ENCODE peak calls at places on chromosomes 1 and 21, in eight cellular contexts. B is RWPE1, I is omental fat pad, R is astrocyte of the spinal cord, A is colonic mucosa, T is foreskin keratinocyte, Q is GM20000, U is heart right ventricle. K is an unnamed sample.

GRCh38 chr1:219119839-219120238 is 53.8 kb upstream of the LYPLAL1 start:
- DNase-seq in A (no peak), R (no peak), T (no peak), I (no peak), Q (no peak), U (no peak), B (no peak), K (no peak)

GRCh38 chr1:11806307-11806936 is 431 bp downstream of the CLCN6 start:
- DNase-seq in Q (no peak), T (no peak), A (peak), U (peak), R (no peak), I (no peak), B (peak), K (no peak)

GRCh38 chr1:85992756-85993155 is 163.8 kb downstream of the COL24A1 start:
- DNase-seq in I (no peak), T (no peak), B (no peak), Q (peak), A (no peak), U (no peak), R (peak), K (no peak)

GRCh38 chr1:29669912-29670311 is 433.6 kb downstream of the PTPRU start:
- DNase-seq in R (no peak), I (no peak), Q (no peak), B (no peak), T (no peak), U (no peak), A (no peak), K (no peak)

GRCh38 chr1:76659171-76659940 is 207.9 kb upstream of the ST6GALNAC5 start:
- DNase-seq in T (no peak), I (no peak), R (no peak), B (no peak), A (no peak), U (no peak), Q (no peak), K (no peak)

GRCh38 chr1:65362545-65362944 is 53.2 kb downstream of the DNAJC6 start:
- DNase-seq in R (no peak), U (no peak), Q (no peak), T (peak), B (peak), A (no peak), I (no peak), K (no peak)

GRCh38 chr1:29856663-29857224 is 620.4 kb downstream of the PTPRU start:
- DNase-seq in B (no peak), A (no peak), I (no peak), R (peak), U (no peak), T (no peak), Q (no peak), K (no peak)

GRCh38 chr1:182672487-182672836 is 11.9 kb downstream of the RGS8 start:
- DNase-seq in A (no peak), U (no peak), B (no peak), I (no peak), R (no peak), T (no peak), Q (no peak), K (no peak)

GRCh38 chr1:46670134-46670533 is 1.5 kb upstream of the TEX38 start:
- DNase-seq in R (no peak), T (no peak), U (no peak), B (no peak), A (no peak), Q (no peak), I (no peak), K (no peak)

GRCh38 chr1:52651904-52652303 is 18.9 kb downstream of the SHISAL2A start:
- DNase-seq in A (no peak), U (no peak), Q (no peak), I (no peak), T (no peak), B (no peak), R (no peak), K (no peak)

GRCh38 chr1:113072141-113072756 is 749 bp upstream of the LRIG2 start:
- DNase-seq in Q (no peak), U (no peak), I (no peak), A (no peak), B (no peak), T (no peak), R (no peak), K (no peak)

GRCh38 chr1:236700903-236701302 is 14.6 kb downstream of the ACTN2 start:
- DNase-seq in Q (no peak), T (no peak), I (no peak), B (no peak), A (no peak), R (no peak), U (no peak), K (no peak)

GRCh38 chr1:12230549-12231275 is 882 bp downstream of the VPS13D start:
- DNase-seq in R (no peak), I (no peak), T (no peak), B (no peak), Q (peak), U (peak), A (peak), K (no peak)

GRCh38 chr1:111200802-111201161 is 336 bp upstream of the DENND2D start:
- DNase-seq in I (no peak), B (no peak), A (no peak), T (no peak), R (no peak), Q (no peak), U (no peak), K (no peak)

GRCh38 chr1:155007253-155007828 is 4.7 kb downstream of the ZBTB7B start:
- DNase-seq in B (no peak), R (no peak), U (peak), T (no peak), Q (no peak), I (no peak), A (peak), K (no peak)

GRCh38 chr1:196438324-196438723 is 169.9 kb downstream of the KCNT2 start:
- DNase-seq in I (no peak), B (no peak), R (no peak), A (no peak), Q (no peak), T (no peak), U (no peak), K (no peak)

GRCh38 chr1:16146888-16147614 is 8.8 kb downstream of the EPHA2 start:
- DNase-seq in Q (no peak), R (no peak), T (no peak), A (no peak), U (no peak), B (no peak), I (no peak), K (no peak)

GRCh38 chr1:115929846-115930245 is 46.5 kb upstream of the SLC22A15 start:
- DNase-seq in A (no peak), T (no peak), Q (no peak), R (peak), B (peak), I (no peak), U (no peak), K (no peak)

GRCh38 chr21:31482460-31482859 is 138.4 kb upstream of the TIAM1 start:
- DNase-seq in B (no peak), T (no peak), R (no peak), U (no peak), Q (no peak), A (no peak), I (no peak), K (no peak)

GRCh38 chr1:45654540-45655280 is 30.9 kb upstream of the CCDC17 start:
- DNase-seq in B (no peak), A (no peak), T (peak), U (no peak), Q (no peak), R (no peak), I (no peak), K (no peak)

GRCh38 chr1:183884512-183884911 is 79.6 kb downstream of the RGL1 start:
- DNase-seq in Q (no peak), I (no peak), U (no peak), T (no peak), R (no peak), B (no peak), A (no peak), K (no peak)

GRCh38 chr1:1318131-1318652 is 6.3 kb downstream of the INTS11 start:
- DNase-seq in A (peak), R (peak), I (peak), U (peak), Q (no peak), T (peak), B (no peak), K (peak)

GRCh38 chr1:36784147-36784862 is 250.0 kb downstream of the GRIK3 start:
- DNase-seq in B (no peak), I (no peak), A (no peak), T (no peak), R (no peak), Q (no peak), U (no peak), K (no peak)

GRCh38 chr1:236407059-236407458 is 13.0 kb downstream of the EDARADD start:
- DNase-seq in B (no peak), R (no peak), I (no peak), A (peak), T (no peak), U (no peak), Q (no peak), K (no peak)

GRCh38 chr1:78840447-78841251 is 165.9 kb downstream of the ADGRL4 start:
- DNase-seq in T (peak), Q (peak), R (peak), I (no peak), A (no peak), U (peak), B (peak), K (no peak)

GRCh38 chr1:234108921-234109320 is 204.4 kb downstream of the SLC35F3 start:
- DNase-seq in A (no peak), R (peak), T (no peak), Q (no peak), B (peak), I (no peak), U (no peak), K (no peak)

GRCh38 chr1:232568906-232569305 is 61.0 kb downstream of the SIPA1L2 start:
- DNase-seq in T (no peak), U (no peak), I (no peak), B (no peak), A (no peak), Q (no peak), R (no peak), K (no peak)

GRCh38 chr1:14535619-14536355 is 62.7 kb upstream of the KAZN start:
- DNase-seq in R (no peak), U (no peak), I (no peak), A (no peak), B (no peak), T (no peak), Q (no peak), K (no peak)

GRCh38 chr1:6144622-6145021 is 35.5 kb downstream of the CHD5 start:
- DNase-seq in B (no peak), A (no peak), T (no peak), Q (no peak), I (no peak), U (no peak), R (no peak), K (no peak)

GRCh38 chr1:39142394-39143060 is 62.0 kb upstream of the MACF1 start:
- DNase-seq in I (no peak), T (peak), U (no peak), B (peak), Q (no peak), R (no peak), A (no peak), K (no peak)

GRCh38 chr1:39146681-39147080 is 57.8 kb upstream of the MACF1 start:
- DNase-seq in U (no peak), A (no peak), Q (no peak), R (no peak), I (no peak), T (no peak), B (no peak), K (no peak)

GRCh38 chr1:39145651-39145970 is 58.9 kb upstream of the MACF1 start:
- DNase-seq in I (no peak), A (no peak), Q (no peak), U (no peak), T (peak), R (no peak), B (no peak), K (no peak)

GRCh38 chr1:39147099-39148025 is 57.1 kb upstream of the MACF1 start:
- DNase-seq in A (no peak), Q (no peak), T (no peak), B (no peak), I (no peak), R (no peak), U (no peak), K (no peak)

DNA sequence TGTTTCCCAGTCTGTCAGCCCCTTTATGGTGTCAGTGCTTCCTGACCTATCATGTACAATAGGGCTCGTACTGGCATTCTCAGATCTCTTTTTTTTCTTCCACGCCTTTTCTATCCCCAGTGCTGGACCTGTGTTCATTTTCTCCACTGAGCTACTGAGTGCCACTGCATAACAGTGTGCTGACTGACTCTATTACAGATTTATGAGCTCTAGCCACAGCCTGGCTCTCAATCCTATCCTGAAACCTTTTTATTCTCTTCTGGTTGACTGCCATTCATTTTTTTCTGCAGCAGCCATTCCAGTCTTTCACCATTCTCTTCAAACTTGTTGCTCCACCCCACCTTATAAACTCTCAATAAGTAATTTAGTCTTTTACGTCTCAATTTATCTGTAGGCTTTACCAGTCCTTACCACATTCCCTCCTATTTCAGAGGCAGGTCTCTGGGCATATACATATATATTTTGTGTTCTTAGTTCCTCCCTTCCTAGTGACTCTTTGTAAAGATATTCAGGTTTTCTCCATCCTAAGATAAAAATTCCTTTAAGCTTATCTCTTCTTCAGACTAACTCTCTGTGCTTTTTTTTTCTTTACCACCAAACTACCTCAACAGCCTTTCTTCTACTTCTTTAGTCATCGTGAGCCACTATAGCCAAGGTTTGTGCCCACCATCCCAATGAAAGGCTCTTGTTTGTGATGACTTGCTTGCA is 59.4 kb upstream of the MACF1 start:
- DNase-seq in B (no peak), Q (no peak), I (no peak), T (no peak), A (no peak), U (no peak), R (no peak), K (no peak)
- TF ChIP-seq CTCF in B (no peak), Q (no peak), I (no peak), T (no peak), A (no peak), U (no peak), R (no peak), K (no peak)

DNA sequence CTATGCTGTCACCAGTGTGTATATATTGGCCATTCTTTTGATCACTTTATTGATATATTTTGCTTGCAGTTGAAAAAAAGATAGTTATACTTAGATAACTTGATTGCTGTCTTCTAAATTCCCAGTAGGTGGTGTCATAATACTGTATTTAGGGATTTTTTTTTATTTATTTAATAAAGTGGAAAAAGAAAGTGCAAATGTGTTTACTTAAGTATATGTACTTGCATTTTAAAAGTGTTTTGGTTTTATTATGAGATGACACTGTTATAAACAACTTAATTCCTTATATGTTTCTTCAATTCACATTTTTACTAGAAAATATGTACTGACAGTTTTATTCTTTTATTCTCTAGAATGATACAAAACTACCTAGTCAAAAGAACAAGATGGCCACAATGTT is 164.8 kb downstream of the USP25 start:
- DNase-seq in B (peak), R (peak), A (no peak), T (no peak), U (no peak), I (no peak), Q (no peak), K (no peak)
- TF ChIP-seq CTCF in B (peak), R (peak), A (peak), T (peak), U (peak), I (no peak), Q (no peak), K (peak)

DNA sequence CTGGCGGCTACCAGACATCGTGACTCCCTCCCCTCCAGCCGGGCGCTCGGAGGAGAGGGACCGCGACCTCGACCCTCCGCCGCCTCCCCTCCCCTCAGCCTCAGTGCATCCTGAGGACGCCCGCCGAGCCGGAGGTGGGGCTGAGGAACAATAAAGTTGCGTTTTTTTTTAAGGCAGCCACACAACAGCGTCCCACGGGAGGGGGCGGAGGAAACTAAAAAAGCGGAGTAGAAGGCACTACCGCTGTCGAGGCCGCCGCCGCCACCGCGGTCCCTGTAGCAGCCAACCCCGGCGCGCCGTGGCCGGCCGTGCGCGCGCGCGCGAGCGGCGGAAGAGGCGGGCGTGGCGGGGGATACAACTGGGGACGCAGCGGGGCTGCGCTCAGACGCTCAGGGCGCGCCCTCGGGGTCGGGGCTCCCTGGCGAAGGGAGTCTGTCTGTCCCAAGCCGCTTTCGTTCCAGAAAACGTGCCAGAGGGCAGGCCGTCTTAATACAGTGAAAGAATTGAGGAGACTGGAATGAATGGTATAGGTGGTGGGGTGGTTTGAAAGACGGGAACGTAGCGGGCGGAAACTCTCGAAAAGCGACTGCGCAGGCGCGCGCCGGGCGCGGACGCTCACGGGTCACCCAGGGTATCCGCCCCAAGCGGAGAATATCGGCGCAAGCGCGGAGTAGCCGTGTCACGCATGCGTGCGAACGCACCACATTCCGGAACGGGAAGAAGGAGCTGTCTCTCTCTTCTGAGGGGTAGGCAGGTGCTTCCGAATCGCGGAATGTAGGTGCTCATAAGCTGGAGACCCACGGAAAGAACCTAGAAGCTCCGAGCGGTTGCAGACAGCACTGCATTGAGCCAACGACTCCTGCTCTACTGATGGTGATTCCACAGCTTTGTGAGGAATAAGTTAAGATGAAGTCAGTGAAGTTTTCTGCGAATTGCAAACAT is at the start of gene COP1:
- DNase-seq in U (peak), I (peak), Q (peak), T (peak), R (peak), A (peak), B (peak), K (peak)
- TF ChIP-seq CTCF in U (peak), I (no peak), Q (no peak), T (peak), R (no peak), A (no peak), B (no peak), K (peak)

GRCh38 chr1:99152132-99152531 is 112.2 kb upstream of the PLPPR4 start:
- DNase-seq in U (no peak), B (no peak), R (no peak), T (no peak), A (no peak), Q (no peak), I (no peak), K (no peak)

GRCh38 chr1:99146129-99146848 is 118.0 kb upstream of the PLPPR4 start:
- DNase-seq in B (no peak), Q (no peak), I (no peak), U (no peak), R (no peak), T (no peak), A (no peak), K (no peak)

DNA sequence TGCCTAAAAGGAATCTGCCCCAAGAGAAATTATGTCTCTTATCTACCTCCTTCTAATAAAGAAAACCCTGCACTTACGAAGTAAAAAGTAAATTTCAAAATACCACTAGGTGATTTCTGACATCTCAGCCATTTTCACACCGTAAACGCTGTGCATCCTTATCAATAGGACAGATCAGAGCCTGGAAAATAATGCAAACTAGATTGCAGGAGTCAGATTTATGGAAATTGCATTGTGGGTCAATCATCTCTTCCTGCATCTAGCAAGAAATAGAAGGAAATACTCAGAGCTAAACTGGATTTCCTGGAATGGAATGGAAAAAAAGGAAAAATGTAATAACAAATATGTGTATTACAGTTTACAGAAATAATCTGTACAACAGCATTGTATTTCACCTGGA is 114.3 kb upstream of the PLPPR4 start:
- DNase-seq in Q (no peak), T (no peak), R (no peak), A (no peak), B (no peak), I (no peak), U (no peak), K (no peak)
- TF ChIP-seq CTCF in Q (no peak), T (no peak), R (no peak), A (no peak), B (no peak), I (no peak), U (no peak), K (no peak)

K was measured in thoracic aorta.